ENCODE peak calls at places on chromosomes 2 and 18, in ten cellular contexts. One of them, this sample, is unnamed.

GRCh38 chr2:9010866-9011265 is 7.4 kb upstream of the MBOAT2 start:
- DNase-seq in stomach: no peak
- DNase-seq in IMR-90: peak; percentile 86
- DNase-seq in PC-3: peak; percentile 32
- DNase-seq in effector memory CD4-positive, alpha-beta T cell: no peak
- DNase-seq in naive thymus-derived CD4-positive, alpha-beta T cell: no peak
- DNase-seq in ascending aorta: no peak
- DNase-seq in tibial artery: no peak
- DNase-seq in OCI-LY7: no peak
- DNase-seq in cardiac muscle cell: peak; percentile 86
- DNase-seq in this sample: no peak

GRCh38 chr2:43075054-43075593 is 151.3 kb downstream of the ZFP36L2 start:
- DNase-seq in stomach: peak; percentile 64
- DNase-seq in IMR-90: peak; percentile 99
- DNase-seq in PC-3: peak; percentile 97
- DNase-seq in effector memory CD4-positive, alpha-beta T cell: no peak
- DNase-seq in naive thymus-derived CD4-positive, alpha-beta T cell: no peak
- DNase-seq in ascending aorta: peak; percentile 71
- DNase-seq in tibial artery: peak; percentile 89
- DNase-seq in OCI-LY7: no peak
- DNase-seq in cardiac muscle cell: peak; percentile 96
- DNase-seq in this sample: peak; percentile 62

GRCh38 chr2:110674620-110675555 is 3.0 kb downstream of the BUB1 start:
- DNase-seq in stomach: peak; percentile 34
- DNase-seq in IMR-90: peak; percentile 50
- DNase-seq in PC-3: peak; percentile 83
- DNase-seq in effector memory CD4-positive, alpha-beta T cell: peak; percentile 5
- DNase-seq in naive thymus-derived CD4-positive, alpha-beta T cell: no peak
- DNase-seq in ascending aorta: no peak
- DNase-seq in tibial artery: no peak
- DNase-seq in OCI-LY7: peak; percentile 91
- DNase-seq in cardiac muscle cell: peak; percentile 77
- DNase-seq in this sample: peak; percentile 84

GRCh38 chr2:160141944-160142343 is 58.1 kb downstream of the ITGB6 start:
- DNase-seq in stomach: no peak
- DNase-seq in IMR-90: peak; percentile 22
- DNase-seq in PC-3: no peak
- DNase-seq in effector memory CD4-positive, alpha-beta T cell: no peak
- DNase-seq in naive thymus-derived CD4-positive, alpha-beta T cell: no peak
- DNase-seq in ascending aorta: no peak
- DNase-seq in tibial artery: no peak
- DNase-seq in OCI-LY7: no peak
- DNase-seq in cardiac muscle cell: peak; percentile 33
- DNase-seq in this sample: no peak

GRCh38 chr2:65434592-65435241 is 2.3 kb upstream of the SPRED2 start:
- DNase-seq in stomach: no peak
- DNase-seq in IMR-90: no peak
- DNase-seq in PC-3: no peak
- DNase-seq in effector memory CD4-positive, alpha-beta T cell: no peak
- DNase-seq in naive thymus-derived CD4-positive, alpha-beta T cell: no peak
- DNase-seq in ascending aorta: no peak
- DNase-seq in tibial artery: no peak
- DNase-seq in OCI-LY7: no peak
- DNase-seq in cardiac muscle cell: no peak
- DNase-seq in this sample: no peak

GRCh38 chr2:107645586-107645985 is 181.1 kb upstream of the RGPD4 start:
- DNase-seq in stomach: no peak
- DNase-seq in IMR-90: no peak
- DNase-seq in PC-3: no peak
- DNase-seq in effector memory CD4-positive, alpha-beta T cell: no peak
- DNase-seq in naive thymus-derived CD4-positive, alpha-beta T cell: no peak
- DNase-seq in ascending aorta: no peak
- DNase-seq in tibial artery: no peak
- DNase-seq in OCI-LY7: no peak
- DNase-seq in cardiac muscle cell: no peak
- DNase-seq in this sample: no peak

GRCh38 chr2:141692829-141693228 is 438.0 kb downstream of the LRP1B start:
- DNase-seq in stomach: no peak
- DNase-seq in IMR-90: no peak
- DNase-seq in PC-3: no peak
- DNase-seq in effector memory CD4-positive, alpha-beta T cell: no peak
- DNase-seq in naive thymus-derived CD4-positive, alpha-beta T cell: no peak
- DNase-seq in ascending aorta: no peak
- DNase-seq in tibial artery: no peak
- DNase-seq in OCI-LY7: no peak
- DNase-seq in cardiac muscle cell: no peak
- DNase-seq in this sample: no peak

GRCh38 chr2:217711236-217711635 is 291.6 kb downstream of the TNS1 start:
- DNase-seq in stomach: no peak
- DNase-seq in IMR-90: peak; percentile 92
- DNase-seq in PC-3: no peak
- DNase-seq in effector memory CD4-positive, alpha-beta T cell: no peak
- DNase-seq in naive thymus-derived CD4-positive, alpha-beta T cell: no peak
- DNase-seq in ascending aorta: no peak
- DNase-seq in tibial artery: no peak
- DNase-seq in OCI-LY7: no peak
- DNase-seq in cardiac muscle cell: peak; percentile 36
- DNase-seq in this sample: no peak

GRCh38 chr2:237073552-237073951 is 12.1 kb upstream of the COPS8 start:
- DNase-seq in stomach: no peak
- DNase-seq in IMR-90: peak; percentile 93
- DNase-seq in PC-3: peak; percentile 57
- DNase-seq in effector memory CD4-positive, alpha-beta T cell: no peak
- DNase-seq in naive thymus-derived CD4-positive, alpha-beta T cell: no peak
- DNase-seq in ascending aorta: no peak
- DNase-seq in tibial artery: no peak
- DNase-seq in OCI-LY7: no peak
- DNase-seq in cardiac muscle cell: peak; percentile 89
- DNase-seq in this sample: no peak

GRCh38 chr2:150647943-150648342 is 160.5 kb upstream of the RND3 start:
- DNase-seq in stomach: no peak
- DNase-seq in IMR-90: no peak
- DNase-seq in PC-3: peak; percentile 41
- DNase-seq in effector memory CD4-positive, alpha-beta T cell: no peak
- DNase-seq in naive thymus-derived CD4-positive, alpha-beta T cell: no peak
- DNase-seq in ascending aorta: no peak
- DNase-seq in tibial artery: no peak
- DNase-seq in OCI-LY7: no peak
- DNase-seq in cardiac muscle cell: no peak
- DNase-seq in this sample: no peak

GRCh38 chr2:239112127-239112774 is 264.4 kb downstream of the TWIST2 start:
- DNase-seq in stomach: no peak
- DNase-seq in IMR-90: no peak
- DNase-seq in PC-3: no peak
- DNase-seq in effector memory CD4-positive, alpha-beta T cell: no peak
- DNase-seq in naive thymus-derived CD4-positive, alpha-beta T cell: no peak
- DNase-seq in ascending aorta: no peak
- DNase-seq in tibial artery: no peak
- DNase-seq in OCI-LY7: no peak
- DNase-seq in cardiac muscle cell: no peak
- DNase-seq in this sample: no peak

GRCh38 chr2:239114616-239115265 is 266.9 kb downstream of the TWIST2 start:
- DNase-seq in stomach: no peak
- DNase-seq in IMR-90: no peak
- DNase-seq in PC-3: no peak
- DNase-seq in effector memory CD4-positive, alpha-beta T cell: no peak
- DNase-seq in naive thymus-derived CD4-positive, alpha-beta T cell: no peak
- DNase-seq in ascending aorta: no peak
- DNase-seq in tibial artery: no peak
- DNase-seq in OCI-LY7: no peak
- DNase-seq in cardiac muscle cell: peak; percentile 42
- DNase-seq in this sample: no peak

GRCh38 chr2:239114119-239114581 is 266.3 kb downstream of the TWIST2 start:
- DNase-seq in stomach: peak; percentile 49
- DNase-seq in IMR-90: peak; percentile 35
- DNase-seq in PC-3: peak; percentile 9
- DNase-seq in effector memory CD4-positive, alpha-beta T cell: no peak
- DNase-seq in naive thymus-derived CD4-positive, alpha-beta T cell: no peak
- DNase-seq in ascending aorta: no peak
- DNase-seq in tibial artery: no peak
- DNase-seq in OCI-LY7: no peak
- DNase-seq in cardiac muscle cell: peak; percentile 70
- DNase-seq in this sample: no peak

GRCh38 chr2:239113164-239113563 is 265.3 kb downstream of the TWIST2 start:
- DNase-seq in stomach: peak; percentile 67
- DNase-seq in IMR-90: peak; percentile 31
- DNase-seq in PC-3: no peak
- DNase-seq in effector memory CD4-positive, alpha-beta T cell: no peak
- DNase-seq in naive thymus-derived CD4-positive, alpha-beta T cell: no peak
- DNase-seq in ascending aorta: no peak
- DNase-seq in tibial artery: no peak
- DNase-seq in OCI-LY7: no peak
- DNase-seq in cardiac muscle cell: peak; percentile 68
- DNase-seq in this sample: peak; percentile 55

GRCh38 chr2:239113592-239113991 is 265.7 kb downstream of the TWIST2 start:
- DNase-seq in stomach: no peak
- DNase-seq in IMR-90: no peak
- DNase-seq in PC-3: no peak
- DNase-seq in effector memory CD4-positive, alpha-beta T cell: no peak
- DNase-seq in naive thymus-derived CD4-positive, alpha-beta T cell: no peak
- DNase-seq in ascending aorta: no peak
- DNase-seq in tibial artery: no peak
- DNase-seq in OCI-LY7: no peak
- DNase-seq in cardiac muscle cell: no peak
- DNase-seq in this sample: no peak
- H3K36me3 ChIP-seq in stomach: peaks cover 52% of the 10 kb centered on the region
- H3K36me3 ChIP-seq in IMR-90: peaks cover 42% of the 10 kb centered on the region
- H3K36me3 ChIP-seq in PC-3: no peaks in the 10 kb centered on the region
- H3K36me3 ChIP-seq in effector memory CD4-positive, alpha-beta T cell: peaks cover 47% of the 10 kb centered on the region
- H3K36me3 ChIP-seq in naive thymus-derived CD4-positive, alpha-beta T cell: no peaks in the 10 kb centered on the region
- H3K36me3 ChIP-seq in ascending aorta: peaks cover 32% of the 10 kb centered on the region
- H3K36me3 ChIP-seq in tibial artery: peaks cover 56% of the 10 kb centered on the region
- H3K36me3 ChIP-seq in OCI-LY7: no peaks in the 10 kb centered on the region
- H3K36me3 ChIP-seq in cardiac muscle cell: no peaks in the 10 kb centered on the region
- H3K36me3 ChIP-seq in this sample: no peaks in the 10 kb centered on the region

DNA sequence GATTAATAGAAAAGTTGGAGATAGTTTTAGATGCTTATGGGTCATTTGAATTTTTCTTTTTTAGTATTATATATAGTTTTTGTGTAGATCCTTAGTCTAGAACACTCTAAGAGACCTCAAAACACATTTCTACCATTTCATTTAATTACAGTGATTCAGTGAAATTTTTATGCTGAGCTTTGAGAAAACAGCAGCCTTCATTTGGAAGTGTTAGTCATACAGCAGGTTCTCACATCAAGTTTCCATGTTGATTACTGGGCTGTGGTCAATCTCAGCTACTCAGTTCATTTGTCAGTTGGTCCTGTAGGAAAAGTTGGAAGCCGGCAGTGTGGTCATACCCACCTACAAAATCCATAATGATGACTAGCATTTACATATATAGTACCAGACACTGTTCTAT is 37.9 kb downstream of the MAP3K19 start:
- DNase-seq in stomach: no peak
- DNase-seq in IMR-90: no peak
- DNase-seq in PC-3: no peak
- DNase-seq in effector memory CD4-positive, alpha-beta T cell: no peak
- DNase-seq in naive thymus-derived CD4-positive, alpha-beta T cell: no peak
- DNase-seq in ascending aorta: no peak
- DNase-seq in tibial artery: no peak
- DNase-seq in OCI-LY7: no peak
- DNase-seq in cardiac muscle cell: no peak
- DNase-seq in this sample: no peak
- H3K36me3 ChIP-seq in stomach: no peaks in the 10 kb centered on the region
- H3K36me3 ChIP-seq in IMR-90: no peaks in the 10 kb centered on the region
- H3K36me3 ChIP-seq in PC-3: no peaks in the 10 kb centered on the region
- H3K36me3 ChIP-seq in effector memory CD4-positive, alpha-beta T cell: no peaks in the 10 kb centered on the region
- H3K36me3 ChIP-seq in naive thymus-derived CD4-positive, alpha-beta T cell: no peaks in the 10 kb centered on the region
- H3K36me3 ChIP-seq in ascending aorta: no peaks in the 10 kb centered on the region
- H3K36me3 ChIP-seq in tibial artery: no peaks in the 10 kb centered on the region
- H3K36me3 ChIP-seq in OCI-LY7: no peaks in the 10 kb centered on the region
- H3K36me3 ChIP-seq in cardiac muscle cell: no peaks in the 10 kb centered on the region
- H3K36me3 ChIP-seq in this sample: no peaks in the 10 kb centered on the region

GRCh38 chr18:23460285-23461273 is 7.5 kb downstream of the RIOK3 start:
- DNase-seq in stomach: no peak
- DNase-seq in IMR-90: no peak
- DNase-seq in PC-3: no peak
- DNase-seq in effector memory CD4-positive, alpha-beta T cell: no peak
- DNase-seq in naive thymus-derived CD4-positive, alpha-beta T cell: no peak
- DNase-seq in ascending aorta: no peak
- DNase-seq in tibial artery: no peak
- DNase-seq in OCI-LY7: no peak
- DNase-seq in cardiac muscle cell: no peak
- DNase-seq in this sample: no peak

GRCh38 chr18:23456835-23457234 is 3.7 kb downstream of the RIOK3 start:
- DNase-seq in stomach: no peak
- DNase-seq in IMR-90: no peak
- DNase-seq in PC-3: no peak
- DNase-seq in effector memory CD4-positive, alpha-beta T cell: no peak
- DNase-seq in naive thymus-derived CD4-positive, alpha-beta T cell: no peak
- DNase-seq in ascending aorta: no peak
- DNase-seq in tibial artery: no peak
- DNase-seq in OCI-LY7: no peak
- DNase-seq in cardiac muscle cell: no peak
- DNase-seq in this sample: no peak

GRCh38 chr18:23458830-23459529 is 5.9 kb downstream of the RIOK3 start:
- DNase-seq in stomach: no peak
- DNase-seq in IMR-90: no peak
- DNase-seq in PC-3: no peak
- DNase-seq in effector memory CD4-positive, alpha-beta T cell: no peak
- DNase-seq in naive thymus-derived CD4-positive, alpha-beta T cell: no peak
- DNase-seq in ascending aorta: no peak
- DNase-seq in tibial artery: no peak
- DNase-seq in OCI-LY7: no peak
- DNase-seq in cardiac muscle cell: peak; percentile 41
- DNase-seq in this sample: no peak

GRCh38 chr18:23462876-23463275 is 9.8 kb downstream of the RIOK3 start:
- DNase-seq in stomach: no peak
- DNase-seq in IMR-90: peak; percentile 60
- DNase-seq in PC-3: no peak
- DNase-seq in effector memory CD4-positive, alpha-beta T cell: no peak
- DNase-seq in naive thymus-derived CD4-positive, alpha-beta T cell: no peak
- DNase-seq in ascending aorta: no peak
- DNase-seq in tibial artery: no peak
- DNase-seq in OCI-LY7: no peak
- DNase-seq in cardiac muscle cell: peak; percentile 42
- DNase-seq in this sample: no peak

DNA sequence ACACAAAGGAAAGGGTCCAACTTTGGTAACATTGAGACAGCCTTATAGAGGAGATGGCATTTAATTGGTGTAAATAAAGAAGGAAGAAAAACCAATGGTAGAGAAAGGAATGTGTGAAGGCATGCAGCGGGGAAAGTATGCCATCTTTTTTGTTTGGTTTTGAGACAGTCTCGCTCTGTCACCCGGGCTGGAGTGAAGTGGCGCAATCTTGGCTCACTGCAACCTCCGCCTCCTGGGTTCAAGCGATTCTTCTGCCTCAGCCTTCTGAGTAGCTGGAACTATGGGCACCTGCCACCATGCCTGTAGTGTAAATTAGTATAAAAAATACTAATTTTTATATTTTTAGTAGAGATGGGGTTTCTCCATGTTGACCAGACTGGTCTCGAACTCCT is 6.4 kb downstream of the RIOK3 start:
- DNase-seq in stomach: no peak
- DNase-seq in IMR-90: no peak
- DNase-seq in PC-3: no peak
- DNase-seq in effector memory CD4-positive, alpha-beta T cell: no peak
- DNase-seq in naive thymus-derived CD4-positive, alpha-beta T cell: no peak
- DNase-seq in ascending aorta: no peak
- DNase-seq in tibial artery: no peak
- DNase-seq in OCI-LY7: no peak
- DNase-seq in cardiac muscle cell: no peak
- DNase-seq in this sample: no peak
- H3K36me3 ChIP-seq in stomach: peaks cover 40% of the 10 kb centered on the region
- H3K36me3 ChIP-seq in IMR-90: peaks cover 20% of the 10 kb centered on the region
- H3K36me3 ChIP-seq in PC-3: peaks cover 23% of the 10 kb centered on the region
- H3K36me3 ChIP-seq in effector memory CD4-positive, alpha-beta T cell: peaks cover 22% of the 10 kb centered on the region
- H3K36me3 ChIP-seq in naive thymus-derived CD4-positive, alpha-beta T cell: peaks cover 7% of the 10 kb centered on the region
- H3K36me3 ChIP-seq in ascending aorta: peaks cover 27% of the 10 kb centered on the region
- H3K36me3 ChIP-seq in tibial artery: peaks cover 31% of the 10 kb centered on the region
- H3K36me3 ChIP-seq in OCI-LY7: peaks cover 54% of the 10 kb centered on the region
- H3K36me3 ChIP-seq in cardiac muscle cell: peaks cover 18% of the 10 kb centered on the region
- H3K36me3 ChIP-seq in this sample: no peaks in the 10 kb centered on the region

GRCh38 chr2:113847144-113847543 is 42.7 kb upstream of the ACTR3 start:
- DNase-seq in stomach: no peak
- DNase-seq in IMR-90: peak; percentile 45
- DNase-seq in PC-3: no peak
- DNase-seq in effector memory CD4-positive, alpha-beta T cell: no peak
- DNase-seq in naive thymus-derived CD4-positive, alpha-beta T cell: no peak
- DNase-seq in ascending aorta: no peak
- DNase-seq in tibial artery: no peak
- DNase-seq in OCI-LY7: no peak
- DNase-seq in cardiac muscle cell: no peak
- DNase-seq in this sample: no peak
- H3K36me3 ChIP-seq in stomach: no peaks in the 10 kb centered on the region
- H3K36me3 ChIP-seq in IMR-90: no peaks in the 10 kb centered on the region
- H3K36me3 ChIP-seq in PC-3: no peaks in the 10 kb centered on the region
- H3K36me3 ChIP-seq in effector memory CD4-positive, alpha-beta T cell: no peaks in the 10 kb centered on the region
- H3K36me3 ChIP-seq in naive thymus-derived CD4-positive, alpha-beta T cell: no peaks in the 10 kb centered on the region
- H3K36me3 ChIP-seq in ascending aorta: no peaks in the 10 kb centered on the region
- H3K36me3 ChIP-seq in tibial artery: no peaks in the 10 kb centered on the region
- H3K36me3 ChIP-seq in OCI-LY7: peaks cover 20% of the 10 kb centered on the region
- H3K36me3 ChIP-seq in cardiac muscle cell: no peaks in the 10 kb centered on the region
- H3K36me3 ChIP-seq in this sample: no peaks in the 10 kb centered on the region